ENCODE peak calls at places on chromosome 6, in seven cellular contexts. A is stomach; J is stimulated activated CD4-positive, alpha-beta T cell treated with anti-CD3 and anti-CD28 coated beads, Interleukin-4, amount 100 ng/mL, for 24 hours; H is foreskin fibroblast; Z is ecto neural progenitor cell; E is HEK293T; K is NCI-H1105 treated with DMSO at 0.1 percent for 48 hours. D is an unnamed sample.

GRCh38 chr6:5190467-5190866 is 70.3 kb downstream of the LYRM4 start:
- DNase-seq in E (no peak), H (peak; percentile 92), A (no peak), Z (no peak), J (no peak), K (no peak), D (peak; percentile 34)

GRCh38 chr6:75493400-75494064 is at the start of gene FILIP1:
- DNase-seq in E (peak; percentile 17), H (peak; percentile 67), A (no peak), Z (peak; percentile 59), K (peak; percentile 19), J (no peak), D (no peak)

GRCh38 chr6:36221674-36222073 is 25.1 kb downstream of the BRPF3 start:
- DNase-seq in E (no peak), K (no peak), Z (no peak), A (no peak), J (no peak), H (no peak), D (no peak)

GRCh38 chr6:11785449-11785951 is 6.9 kb upstream of the ADTRP start:
- DNase-seq in Z (no peak), K (peak; percentile 90), E (no peak), A (no peak), J (peak; percentile 39), H (no peak), D (no peak)

GRCh38 chr6:13260831-13261230 is 67.5 kb downstream of the TBC1D7 start:
- DNase-seq in J (no peak), K (no peak), H (no peak), Z (no peak), E (no peak), A (no peak), D (no peak)

GRCh38 chr6:168884646-168885086 is 369.0 kb downstream of the THBS2 start:
- DNase-seq in H (peak; percentile 67), K (peak; percentile 56), A (peak; percentile 80), E (peak; percentile 92), Z (peak; percentile 85), J (peak; percentile 75), D (peak; percentile 16)

GRCh38 chr6:129894904-129895303 is 33.8 kb upstream of the TMEM244 start:
- DNase-seq in Z (no peak), K (no peak), A (no peak), J (no peak), E (no peak), H (peak; percentile 85), D (no peak)

GRCh38 chr6:158373209-158373608 is 60.9 kb downstream of the TULP4 start:
- DNase-seq in E (no peak), H (no peak), K (no peak), Z (no peak), J (no peak), A (no peak), D (no peak)

GRCh38 chr6:73231986-73232391 is 6.7 kb upstream of the KHDC1L start:
- DNase-seq in E (no peak), H (no peak), K (no peak), A (no peak), J (no peak), Z (no peak), D (no peak)

GRCh38 chr6:133704371-133704770 is 184.5 kb upstream of the TCF21 start:
- DNase-seq in E (no peak), J (no peak), Z (no peak), H (peak; percentile 64), A (no peak), K (no peak), D (no peak)

GRCh38 chr6:149852180-149852579 is 12.0 kb downstream of the LRP11 start:
- DNase-seq in H (peak; percentile 49), E (no peak), J (no peak), K (no peak), Z (no peak), A (no peak), D (no peak)

GRCh38 chr6:82298012-82298411 is 50.5 kb upstream of the IBTK start:
- DNase-seq in H (peak; percentile 42), A (no peak), Z (no peak), J (no peak), E (no peak), K (no peak), D (no peak)

GRCh38 chr6:119856136-119856535 is 506.6 kb upstream of the MAN1A1 start:
- DNase-seq in A (no peak), H (no peak), Z (no peak), J (peak; percentile 9), K (no peak), E (no peak), D (no peak)

GRCh38 chr6:36682328-36683144 is 4.0 kb downstream of the CDKN1A start:
- DNase-seq in A (peak; percentile 89), J (peak; percentile 58), K (peak; percentile 100), E (no peak), Z (no peak), H (peak; percentile 61), D (no peak)

GRCh38 chr6:158649289-158650143 is at the start of gene SYTL3:
- DNase-seq in H (peak; percentile 50), J (peak; percentile 88), A (peak; percentile 64), K (no peak), Z (no peak), E (no peak), D (no peak)

GRCh38 chr6:19834858-19835257 is 2.3 kb upstream of the ID4 start:
- DNase-seq in E (no peak), H (no peak), A (no peak), K (no peak), J (no peak), Z (no peak), D (no peak)

GRCh38 chr6:34025112-34025807 is 120.6 kb downstream of the GRM4 start:
- DNase-seq in J (no peak), K (peak; percentile 1), E (no peak), H (peak; percentile 10), Z (no peak), A (no peak), D (no peak)

GRCh38 chr6:169793408-169793807 is 42.0 kb downstream of the ERMARD start:
- DNase-seq in K (peak; percentile 54), E (no peak), Z (peak; percentile 45), J (no peak), A (no peak), H (no peak), D (no peak)

GRCh38 chr6:150263765-150264415 is 104.9 kb upstream of the IYD start:
- DNase-seq in E (no peak), H (no peak), Z (no peak), K (no peak), A (no peak), J (peak; percentile 21), D (no peak)

GRCh38 chr6:120764312-120764711 is 570.0 kb downstream of the TBC1D32 start:
- DNase-seq in E (no peak), K (peak; percentile 18), Z (no peak), A (no peak), J (no peak), H (no peak), D (no peak)

GRCh38 chr6:170024940-170025339 is 265.9 kb downstream of the DLL1 start:
- DNase-seq in J (no peak), E (no peak), Z (no peak), A (peak; percentile 47), H (peak; percentile 75), K (no peak), D (peak; percentile 90)

GRCh38 chr6:130385059-130385695 is 19.4 kb downstream of the TMEM200A start:
- DNase-seq in E (no peak), H (peak; percentile 74), Z (no peak), J (no peak), K (peak; percentile 18), A (no peak), D (no peak)

GRCh38 chr6:8085053-8085511 is 17.3 kb downstream of the EEF1E1 start:
- DNase-seq in A (peak; percentile 37), H (peak; percentile 95), Z (no peak), E (no peak), J (no peak), K (no peak), D (peak; percentile 46)